ENCODE peak calls at places on chromosomes 12 and 14, in four cellular contexts. L is mesendoderm, D is H1, H is IMR-90. G is an unnamed sample.

GRCh38 chr12:106107566-106107965 is 31.2 kb downstream of the NUAK1 start:
- DNase-seq in D (no peak), L (no peak), H (peak), G (no peak)

GRCh38 chr12:30095511-30095910 is 311.8 kb upstream of the TMTC1 start:
- DNase-seq in L (no peak), D (no peak), H (no peak), G (no peak)

GRCh38 chr12:24424889-24425600 is 475.6 kb upstream of the SOX5 start:
- DNase-seq in L (no peak), D (no peak), H (no peak), G (no peak)

GRCh38 chr14:28142400-28143015 is 624.1 kb upstream of the FOXG1 start:
- DNase-seq in L (peak), H (no peak), D (no peak), G (no peak)

GRCh38 chr12:122646568-122647220 is 56.5 kb downstream of the HCAR2 start:
- DNase-seq in D (no peak), L (no peak), H (peak), G (no peak)

GRCh38 chr12:96442906-96443305 is 42.7 kb upstream of the CDK17 start:
- DNase-seq in H (no peak), D (no peak), L (no peak), G (no peak)

GRCh38 chr12:122990961-122991622 is 10.6 kb downstream of the ARL6IP4 start:
- DNase-seq in L (no peak), D (no peak), H (no peak), G (no peak)

GRCh38 chr12:230925-231671 is 17.1 kb upstream of the SLC6A12 start:
- DNase-seq in D (no peak), L (no peak), H (no peak), G (peak)

GRCh38 chr12:32995623-32996022 is 99.0 kb upstream of the PKP2 start:
- DNase-seq in H (no peak), L (no peak), D (no peak), G (no peak)

GRCh38 chr14:69543341-69544249 is 31.1 kb downstream of the CCDC177 start:
- DNase-seq in L (peak), H (peak), D (no peak), G (peak)

GRCh38 chr12:107749094-107749493 is 11.8 kb downstream of the PRDM4 start:
- DNase-seq in H (peak), L (no peak), D (no peak), G (no peak)

GRCh38 chr12:119178544-119179334 is at the start of gene HSPB8:
- DNase-seq in L (peak), H (peak), D (no peak), G (peak)

GRCh38 chr14:101030586-101030985 is 127.1 kb upstream of the RTL1 start:
- DNase-seq in D (no peak), L (no peak), H (no peak), G (no peak)

GRCh38 chr12:5773550-5773949 is 171.5 kb downstream of the ANO2 start:
- DNase-seq in D (no peak), H (no peak), L (peak), G (no peak)

GRCh38 chr14:31895206-31895605 is 181.9 kb upstream of the ARHGAP5 start:
- DNase-seq in D (no peak), H (peak), L (no peak), G (no peak)

GRCh38 chr12:98587084-98587483 is 6.4 kb upstream of the SLC25A3 start:
- DNase-seq in D (no peak), H (no peak), L (no peak), G (no peak)

GRCh38 chr12:129819391-129819790 is 84.4 kb downstream of the TMEM132D start:
- DNase-seq in H (no peak), L (no peak), D (no peak), G (no peak)

GRCh38 chr12:103647267-103647666 is 60.2 kb downstream of the STAB2 start:
- DNase-seq in L (no peak), D (no peak), H (peak), G (no peak)

GRCh38 chr14:34051966-34052657 is 101.2 kb upstream of the EGLN3 start:
- DNase-seq in H (no peak), D (no peak), L (no peak), G (no peak)

GRCh38 chr14:72256055-72256454 is 323.8 kb downstream of the RGS6 start:
- DNase-seq in L (no peak), H (no peak), D (no peak), G (no peak)

GRCh38 chr12:1811281-1811947 is 9.0 kb upstream of the LRTM2 start:
- DNase-seq in H (peak), D (no peak), L (no peak), G (no peak)

GRCh38 chr12:109981311-109981710 is 14.9 kb downstream of the GIT2 start:
- DNase-seq in L (no peak), H (no peak), D (no peak), G (no peak)

DNA sequence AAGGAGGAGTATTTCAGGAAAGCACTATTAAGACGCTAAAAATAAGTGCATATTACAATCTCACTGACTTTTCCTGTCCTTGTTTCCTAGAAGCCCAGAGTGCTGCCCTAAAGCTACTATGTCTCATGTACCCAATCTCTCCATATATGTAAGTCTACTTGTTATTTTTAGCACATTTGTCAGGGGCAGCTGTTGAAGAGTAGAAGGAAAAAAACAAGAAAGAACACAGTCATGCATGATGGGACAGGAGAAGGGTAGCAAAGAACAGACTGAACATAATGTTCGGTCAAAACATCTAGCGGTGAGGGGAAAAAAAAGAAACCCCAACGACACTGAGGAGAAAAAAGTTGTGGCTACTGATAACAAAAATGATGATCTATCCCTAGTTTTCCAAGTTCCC is 14.3 kb downstream of the YBX3 start:
- DNase-seq in H (no peak), D (no peak), L (no peak), G (no peak)
- H4K8ac ChIP-seq in H (no peak), D (no peak), L (no peak), G (no peak)

DNA sequence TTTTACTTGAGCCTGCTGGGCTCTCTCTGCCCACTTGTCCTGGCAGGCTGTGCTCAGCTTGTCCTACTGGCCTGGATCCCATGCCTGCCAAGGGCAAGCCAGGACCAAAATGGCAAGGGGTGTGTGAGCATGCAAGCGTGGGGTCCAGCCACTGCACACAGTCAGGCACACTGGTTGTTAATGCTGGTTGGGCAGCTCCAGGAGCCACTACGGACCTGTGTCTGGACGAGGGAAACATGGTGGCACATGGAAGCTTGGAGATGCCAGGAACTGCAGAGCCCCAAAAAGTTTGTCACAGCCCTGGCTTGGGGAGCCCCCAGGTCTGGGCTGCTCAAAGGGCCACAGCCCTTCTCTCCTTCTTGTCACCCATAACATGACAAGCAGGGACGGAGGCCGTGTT is 83.8 kb downstream of the ACSS3 start:
- DNase-seq in H (no peak), L (no peak), D (no peak), G (no peak)
- H3K56ac ChIP-seq in H (no peak), L (no peak), D (no peak), G (no peak)

GRCh38 chr12:52206309-52207040 is 14.7 kb upstream of the KRT80 start:
- DNase-seq in H (no peak), L (no peak), D (no peak), G (no peak)

GRCh38 chr12:52207895-52208294 is 16.1 kb upstream of the KRT80 start:
- DNase-seq in D (no peak), H (peak), L (no peak), G (no peak)

GRCh38 chr12:52205584-52206308 is 13.9 kb upstream of the KRT80 start:
- DNase-seq in L (no peak), D (no peak), H (no peak), G (no peak)

GRCh38 chr12:52208424-52209165 is 16.8 kb upstream of the KRT80 start:
- DNase-seq in H (no peak), L (no peak), D (no peak), G (no peak)

DNA sequence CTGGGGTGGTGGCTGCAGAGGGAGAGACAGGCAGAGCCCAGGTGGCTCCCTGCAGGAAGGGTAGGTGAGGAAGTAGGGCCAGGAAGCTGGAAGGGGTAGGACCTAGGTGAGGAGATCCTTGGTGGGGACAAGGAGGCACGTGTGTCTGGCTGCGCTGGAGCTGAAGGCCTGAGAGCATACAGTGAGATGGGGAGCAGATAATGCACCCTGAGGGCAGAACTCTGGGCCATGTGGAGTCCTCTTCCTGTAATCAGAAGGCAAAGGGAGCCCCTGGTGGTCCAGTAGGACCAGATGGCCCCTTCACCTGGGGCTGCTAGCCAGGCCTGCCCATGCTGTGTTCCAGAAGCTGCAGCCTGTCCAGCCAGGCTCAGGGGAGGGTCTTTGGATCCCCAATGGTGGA is 15.3 kb upstream of the KRT80 start:
- DNase-seq in D (no peak), H (no peak), L (no peak), G (no peak)
- H4K8ac ChIP-seq in D (no peak), H (no peak), L (no peak), G (no peak)

GRCh38 chr12:66945189-66945817 is 266.4 kb upstream of the GRIP1 start:
- DNase-seq in D (no peak), L (peak), H (no peak), G (no peak)
- H3K56ac ChIP-seq in D (no peak), L (no peak), H (no peak), G (no peak)

DNA sequence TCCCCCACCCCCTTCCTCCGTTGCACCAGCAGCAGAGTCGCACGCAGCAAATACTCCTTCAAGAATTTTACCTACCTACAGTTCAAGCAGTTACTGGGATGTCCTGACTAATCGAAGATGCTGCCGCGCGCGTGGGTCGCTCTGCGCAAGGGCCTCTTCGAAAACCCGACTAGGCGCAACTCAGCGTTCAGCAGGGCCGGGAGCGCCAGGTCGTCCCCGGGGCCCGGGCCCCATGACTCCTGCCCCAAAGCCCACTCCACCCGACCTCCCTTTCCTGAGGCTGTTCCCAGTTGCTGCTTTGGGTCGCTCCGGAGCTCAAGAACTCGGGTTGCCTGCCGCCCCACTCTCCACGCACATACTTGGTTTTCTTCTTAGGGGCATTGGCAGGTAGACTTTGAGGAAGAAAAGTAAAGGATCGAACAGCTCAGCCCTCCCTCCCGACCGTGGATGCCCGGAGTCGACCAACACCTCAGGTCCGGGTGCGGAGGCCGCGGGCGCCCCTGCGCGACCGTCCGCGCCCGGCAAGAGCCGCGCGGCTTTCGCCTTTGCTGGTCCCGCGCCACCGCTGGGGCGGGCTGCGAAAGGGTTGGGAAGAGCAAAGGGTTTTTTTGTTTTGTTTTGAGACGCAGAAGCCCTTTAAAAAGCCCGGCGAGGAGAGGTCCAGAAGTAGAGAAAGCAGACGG is 1.9 kb downstream of the BMP4 start:
- DNase-seq in H (peak), D (no peak), L (no peak), G (no peak)
- H4K8ac ChIP-seq in H (peak), D (peak), L (no peak), G (no peak)

GRCh38 chr12:26631846-26632245 is 201.1 kb downstream of the ITPR2 start:
- DNase-seq in L (no peak), D (no peak), H (peak), G (no peak)
- H3K56ac ChIP-seq in L (no peak), D (no peak), H (no peak), G (no peak)